ENCODE peak calls at places on chromosomes 4 and X, in five cellular contexts. F is GM23248, H is MM.1S, M is GM23338, R is HCT116. C is an unnamed sample.

GRCh38 chrX:103678199-103678993 is 8.1 kb downstream of the MORF4L2 start:
- DNase-seq in M (no peak), F (peak; percentile 46), R (no peak), H (no peak), C (no peak)

GRCh38 chrX:43500240-43500639 is 155.9 kb upstream of the MAOA start:
- DNase-seq in M (peak; percentile 26), R (no peak), H (no peak), F (no peak), C (no peak)

GRCh38 chr4:39846135-39846534 is 131.6 kb downstream of the PDS5A start:
- DNase-seq in R (no peak), H (no peak), M (no peak), F (peak; percentile 41), C (no peak)

GRCh38 chrX:135596495-135596894 is 76.0 kb downstream of the INTS6L start:
- DNase-seq in H (peak; percentile 34), M (peak; percentile 72), F (peak; percentile 59), R (peak; percentile 38), C (peak; percentile 56)

GRCh38 chr4:55865228-55865806 is 11.9 kb downstream of the EXOC1 start:
- DNase-seq in R (no peak), H (no peak), M (no peak), F (peak; percentile 84), C (no peak)

GRCh38 chr4:6953751-6954380 is 44.2 kb downstream of the TBC1D14 start:
- DNase-seq in M (peak; percentile 96), F (peak; percentile 97), H (no peak), R (peak; percentile 54), C (peak; percentile 75)

GRCh38 chr4:146485968-146486367 is 35.8 kb downstream of the SLC10A7 start:
- DNase-seq in H (no peak), M (no peak), F (no peak), R (no peak), C (no peak)

GRCh38 chrX:78595901-78596502 is 63.1 kb downstream of the RTL3 start:
- DNase-seq in H (peak; percentile 16), F (peak; percentile 9), M (peak; percentile 42), R (no peak), C (no peak)

GRCh38 chr4:7547368-7548040 is 112.8 kb upstream of the PSAPL1 start:
- DNase-seq in R (no peak), H (no peak), M (no peak), F (no peak), C (no peak)

GRCh38 chr4:147831452-147832192 is 99.7 kb downstream of the ARHGAP10 start:
- DNase-seq in M (no peak), R (peak; percentile 87), H (no peak), F (peak; percentile 95), C (peak; percentile 61)

GRCh38 chr4:119105605-119106004 is 30.0 kb upstream of the MYOZ2 start:
- DNase-seq in F (peak; percentile 28), H (no peak), M (no peak), R (no peak), C (no peak)

GRCh38 chrX:148878371-148878770 is 378.0 kb downstream of the AFF2 start:
- DNase-seq in R (no peak), H (no peak), F (peak; percentile 49), M (no peak), C (no peak)

GRCh38 chr4:171846232-171846631 is 33.0 kb downstream of the GALNTL6 start:
- DNase-seq in M (peak; percentile 87), R (peak; percentile 42), F (peak; percentile 35), H (peak; percentile 60), C (peak; percentile 77)

GRCh38 chr4:7752649-7753048 is 187.0 kb downstream of the AFAP1 start:
- DNase-seq in F (peak; percentile 35), R (no peak), M (no peak), H (no peak), C (no peak)

GRCh38 chr4:72031868-72032619 is at the start of gene NPFFR2:
- DNase-seq in R (no peak), H (no peak), M (peak; percentile 76), F (no peak), C (peak; percentile 64)

GRCh38 chr4:116066711-116067245 is 953.4 kb upstream of the NDST4 start:
- DNase-seq in F (no peak), R (no peak), H (no peak), M (peak; percentile 21), C (no peak)

GRCh38 chr4:59518005-59518823 is 1681.9 kb upstream of the ADGRL3 start:
- DNase-seq in H (no peak), F (no peak), M (no peak), R (no peak), C (no peak)

GRCh38 chr4:121764702-121765367 is at the start of gene SMIM43:
- DNase-seq in R (no peak), F (peak; percentile 51), M (peak; percentile 66), H (no peak), C (peak; percentile 32)

GRCh38 chrX:109472939-109473713 is 8.8 kb downstream of the GUCY2F start:
- DNase-seq in M (peak; percentile 78), F (peak; percentile 66), R (peak; percentile 27), H (peak; percentile 8), C (peak; percentile 38)

GRCh38 chrX:48458711-48459110 is 11.3 kb downstream of the SLC38A5 start:
- DNase-seq in R (no peak), F (no peak), H (no peak), M (no peak), C (no peak)

GRCh38 chr4:138114434-138114833 is 127.7 kb downstream of the SLC7A11 start:
- DNase-seq in M (no peak), R (no peak), F (peak; percentile 3), H (peak; percentile 85), C (no peak)

GRCh38 chr4:85474356-85474755 is 594 bp upstream of the ARHGAP24 start:
- DNase-seq in H (no peak), R (no peak), F (no peak), M (no peak), C (no peak)

GRCh38 chr4:19047481-19047880 is 1025.9 kb upstream of the LCORL start:
- DNase-seq in F (no peak), H (no peak), M (no peak), R (no peak), C (no peak)

GRCh38 chr4:77199276-77199675 is 42.3 kb downstream of the CCNG2 start:
- DNase-seq in H (no peak), F (no peak), M (no peak), R (no peak), C (no peak)

GRCh38 chr4:2244947-2245786 is 3.2 kb upstream of the HAUS3 start:
- DNase-seq in F (no peak), R (no peak), H (no peak), M (peak; percentile 45), C (no peak)

GRCh38 chr4:169621754-169622481 is 1.5 kb downstream of the CLCN3 start:
- DNase-seq in R (no peak), H (peak; percentile 40), M (no peak), F (peak; percentile 59), C (peak; percentile 29)

GRCh38 chr4:174173360-174173759 is 110.1 kb downstream of the FBXO8 start:
- DNase-seq in R (no peak), F (no peak), H (no peak), M (no peak), C (no peak)

GRCh38 chr4:150229538-150229937 is 151.3 kb downstream of the DCLK2 start:
- DNase-seq in R (no peak), H (no peak), F (peak; percentile 64), M (no peak), C (no peak)

GRCh38 chrX:129659137-129659536 is 4.4 kb upstream of the APLN start:
- DNase-seq in R (no peak), F (peak; percentile 25), H (no peak), M (no peak), C (no peak)

GRCh38 chrX:106728337-106728736 is 1.8 kb downstream of the RNF128 start:
- DNase-seq in R (no peak), M (no peak), F (no peak), H (no peak), C (no peak)

GRCh38 chr4:122661661-122662160 is 40.8 kb upstream of the IL21 start:
- DNase-seq in F (peak; percentile 26), H (no peak), M (no peak), R (no peak), C (no peak)

GRCh38 chrX:40150503-40150902 is 52.7 kb upstream of the BCOR start:
- DNase-seq in F (no peak), H (no peak), M (peak; percentile 13), R (no peak), C (no peak)

GRCh38 chr4:38759077-38759789 is 23.6 kb downstream of the TLR10 start:
- DNase-seq in M (peak; percentile 74), R (no peak), F (peak; percentile 68), H (peak; percentile 65), C (peak; percentile 71)

GRCh38 chrX:41661366-41662095 is 27.2 kb upstream of the GPR34 start:
- DNase-seq in M (no peak), F (peak; percentile 61), H (no peak), R (no peak), C (no peak)

GRCh38 chr4:48490680-48491513 is 845 bp downstream of the ZAR1 start:
- DNase-seq in H (no peak), R (no peak), F (no peak), M (peak; percentile 73), C (peak; percentile 8)
- TF ChIP-seq EZH2 in H (no peak), R (no peak), F (no peak), M (no peak), C (peak; percentile 55)

GRCh38 chr4:127501103-127501502 is 131.7 kb upstream of the INTU start:
- DNase-seq in M (no peak), F (peak; percentile 18), H (no peak), R (no peak), C (no peak)
- TF ChIP-seq EZH2phosphoT487 in M (no peak), F (no peak), H (no peak), R (no peak), C (no peak)

DNA sequence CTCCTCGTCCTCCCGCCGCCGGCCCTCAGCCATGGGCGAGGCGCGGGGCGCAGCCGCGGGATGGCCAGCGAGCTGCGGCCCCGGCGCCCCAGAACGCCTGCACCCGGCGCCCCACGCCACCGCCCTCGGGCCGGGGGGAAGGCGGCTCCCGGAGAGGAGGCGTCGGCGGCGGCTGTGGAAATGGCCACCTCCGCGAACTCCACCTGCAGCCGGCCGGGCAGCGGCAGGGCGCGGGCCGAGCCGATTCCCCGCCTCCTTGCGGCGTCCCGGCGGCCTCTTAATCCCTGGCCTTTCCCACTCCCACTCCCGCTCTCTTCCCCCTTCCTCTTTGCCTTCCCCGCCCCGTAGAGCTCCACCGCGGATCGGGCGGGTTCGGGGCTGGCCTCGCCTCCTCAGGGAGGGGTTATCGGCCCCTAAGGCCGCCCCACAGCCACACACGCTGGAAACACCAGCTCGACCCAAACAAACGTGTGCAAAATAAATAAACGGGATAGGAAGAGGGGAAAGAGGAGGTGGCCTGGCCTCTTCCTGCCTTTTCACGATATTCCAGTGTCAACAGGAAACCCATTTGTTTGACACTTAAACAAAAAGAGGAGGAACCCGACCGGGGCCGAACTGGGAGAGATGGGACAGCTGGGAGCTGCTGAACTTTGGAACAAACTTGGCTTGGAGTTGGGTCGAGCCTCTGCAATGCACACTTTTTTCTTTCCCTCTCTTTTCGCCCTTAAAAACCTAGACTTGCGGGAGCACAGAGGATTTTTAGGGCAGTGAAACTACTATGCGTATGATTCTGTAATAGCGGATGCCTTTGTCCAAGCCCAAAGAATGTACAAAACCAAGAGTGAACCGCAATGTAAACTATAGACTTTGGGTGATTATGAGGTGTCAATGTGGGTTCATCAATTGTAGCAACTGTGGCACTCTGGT is at the start of gene SH3D19:
- DNase-seq in F (peak; percentile 67), H (peak; percentile 15), R (peak; percentile 68), M (peak; percentile 69), C (peak; percentile 87)
- H3K4me3 ChIP-seq in F (peak within 1 kb of the TSS; percentile 88), H (peak within 1 kb of the TSS; percentile 56), R (peak within 1 kb of the TSS; percentile 57), M (peak within 1 kb of the TSS; percentile 77), C (peak within 1 kb of the TSS; percentile 59)

DNA sequence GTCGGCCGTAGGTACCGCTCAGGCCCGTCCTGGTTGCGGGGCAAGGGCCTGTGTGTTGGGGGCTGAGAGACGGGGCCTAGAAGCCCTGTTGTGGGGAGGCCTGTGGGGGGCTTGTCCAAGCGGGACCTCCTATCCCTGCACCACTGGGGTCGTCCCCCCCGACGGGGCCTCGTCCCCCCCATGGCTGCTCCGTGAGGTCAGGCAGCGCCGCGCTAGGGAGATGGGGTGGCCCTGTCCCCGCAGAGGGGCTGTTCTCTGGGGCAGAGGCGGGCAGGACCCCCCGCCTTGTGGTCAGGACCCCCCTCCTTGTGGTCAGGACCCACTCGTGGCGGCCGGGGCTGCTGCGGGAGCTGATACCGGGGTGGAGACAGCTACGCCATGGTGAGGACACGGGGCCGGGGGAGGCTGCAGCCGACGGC is 12.1 kb upstream of the GTPBP6 start:
- DNase-seq in R (no peak), M (no peak), F (no peak), H (no peak), C (no peak)
- TF ChIP-seq EZH2 in R (no peak), M (no peak), F (no peak), H (no peak), C (no peak)

C was measured in hepatocyte.